ENCODE peak calls at places on chromosome 13, in four cellular contexts. W, N, L and A are unnamed samples.
A peak's percentile ranks its signal among the peaks of the same experiment; 100 is the strongest.

GRCh38 chr13:113187263-113187669 is 21.2 kb downstream of the PCID2 start:
- DNase-seq in W (peak; percentile 93), N (peak; percentile 96), L (peak; percentile 99), A (no peak)

GRCh38 chr13:34037636-34038325 is 219.8 kb downstream of the RFC3 start:
- DNase-seq in W (no peak), N (no peak), L (no peak), A (peak; percentile 8)

GRCh38 chr13:113138792-113139551 is 16.4 kb downstream of the F10 start:
- DNase-seq in W (no peak), N (no peak), L (no peak), A (no peak)

GRCh38 chr13:30792257-30793000 is 57.1 kb downstream of the ALOX5AP start:
- DNase-seq in W (peak; percentile 97), N (peak; percentile 69), L (peak; percentile 95), A (no peak)

GRCh38 chr13:101916108-101916757 is 463.8 kb downstream of the ITGBL1 start:
- DNase-seq in W (no peak), N (no peak), L (peak; percentile 26), A (no peak)

GRCh38 chr13:50208826-50209335 is 193.6 kb downstream of the KCNRG start:
- DNase-seq in W (peak; percentile 82), N (peak; percentile 52), L (peak; percentile 45), A (no peak)

GRCh38 chr13:34025746-34026145 is 207.8 kb downstream of the RFC3 start:
- DNase-seq in W (peak; percentile 57), N (no peak), L (peak; percentile 53), A (no peak)

GRCh38 chr13:28659611-28659970 is 661 bp downstream of the POMP start:
- DNase-seq in W (peak; percentile 29), N (no peak), L (peak; percentile 57), A (no peak)

GRCh38 chr13:33145667-33146066 is 129.4 kb downstream of the KL start:
- DNase-seq in W (no peak), N (no peak), L (no peak), A (no peak)

GRCh38 chr13:37869756-37870488 is at the start of gene TRPC4:
- DNase-seq in W (peak; percentile 46), N (no peak), L (peak; percentile 75), A (no peak)

GRCh38 chr13:96141032-96141431 is 51.1 kb downstream of the HS6ST3 start:
- DNase-seq in W (peak; percentile 9), N (peak; percentile 2), L (peak; percentile 61), A (no peak)

GRCh38 chr13:46010148-46010547 is 42.4 kb downstream of the ZC3H13 start:
- DNase-seq in W (no peak), N (no peak), L (peak; percentile 11), A (no peak)

GRCh38 chr13:112355274-112355843 is 20.8 kb upstream of the SPACA7 start:
- DNase-seq in W (no peak), N (no peak), L (no peak), A (no peak)

GRCh38 chr13:38804536-38804935 is 117.7 kb downstream of the FREM2 start:
- DNase-seq in W (peak; percentile 23), N (no peak), L (peak; percentile 53), A (no peak)

DNA sequence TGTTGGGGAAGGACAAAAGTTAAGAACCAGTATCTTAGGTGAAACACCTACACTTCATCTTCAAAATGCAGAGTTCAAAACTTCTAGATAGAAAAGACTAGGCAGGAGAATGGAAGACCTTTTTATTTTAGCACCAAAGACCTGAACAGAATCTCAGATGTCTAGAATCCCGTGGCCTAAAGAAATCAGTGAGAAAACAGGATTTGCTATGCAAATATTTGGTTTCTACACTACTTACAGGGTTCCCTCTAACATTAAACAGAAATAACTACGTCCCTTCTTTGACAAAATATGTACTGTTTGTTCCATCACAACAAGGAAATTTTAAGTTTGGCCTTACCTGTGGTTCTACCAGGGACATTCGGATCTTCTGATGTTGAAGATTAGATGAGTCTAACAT is 21.5 kb downstream of the DIS3 start:
- DNase-seq in W (no peak), N (no peak), L (no peak), A (no peak)
- H3K4me3 ChIP-seq in W (no peak overlapping the region), N (no peak overlapping the region), L (no peak overlapping the region), A (no peak overlapping the region)

GRCh38 chr13:48680756-48681392 is 27.1 kb downstream of the CYSLTR2 start:
- DNase-seq in W (no peak), N (no peak), L (no peak), A (no peak)

GRCh38 chr13:48682452-48682851 is 28.7 kb downstream of the CYSLTR2 start:
- DNase-seq in W (no peak), N (no peak), L (no peak), A (no peak)

GRCh38 chr13:48675247-48675646 is 21.5 kb downstream of the CYSLTR2 start:
- DNase-seq in W (no peak), N (no peak), L (no peak), A (no peak)

GRCh38 chr13:48678316-48678715 is 24.6 kb downstream of the CYSLTR2 start:
- DNase-seq in W (no peak), N (no peak), L (no peak), A (no peak)

GRCh38 chr13:48679941-48680630 is 26.4 kb downstream of the CYSLTR2 start:
- DNase-seq in W (no peak), N (no peak), L (no peak), A (no peak)
- TF ChIP-seq CTCF in W (no peak), N (no peak), L (no peak), A (no peak)

DNA sequence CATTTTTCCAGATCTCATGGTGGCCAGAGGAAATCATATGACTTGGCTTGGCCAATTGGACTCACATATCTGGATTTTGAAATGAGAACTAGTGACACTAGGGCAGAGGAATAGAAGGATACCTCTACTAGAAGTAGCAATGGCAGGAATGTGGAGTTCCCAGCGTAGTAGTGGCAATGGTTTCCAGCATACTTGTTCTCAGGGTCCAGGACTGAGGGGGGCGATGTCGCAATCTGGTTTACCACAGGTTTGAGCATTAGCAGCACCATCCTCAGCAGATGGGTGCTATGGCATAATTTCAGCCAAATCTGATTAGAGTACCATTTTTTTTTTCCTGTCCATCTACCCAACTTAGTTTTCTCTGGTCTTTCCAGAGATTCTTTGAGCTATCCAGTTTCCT is 8.1 kb upstream of the SLITRK1 start:
- DNase-seq in W (no peak), N (no peak), L (no peak), A (no peak)
- H3K4me3 ChIP-seq in W (no peak overlapping the region), N (no peak overlapping the region), L (no peak overlapping the region), A (no peak overlapping the region)

GRCh38 chr13:99608345-99608744 is 107.1 kb downstream of the TM9SF2 start:
- DNase-seq in W (no peak), N (no peak), L (no peak), A (no peak)

GRCh38 chr13:99605417-99606321 is 104.4 kb downstream of the TM9SF2 start:
- DNase-seq in W (no peak), N (no peak), L (peak; percentile 45), A (peak; percentile 29)

GRCh38 chr13:99614465-99614885 is 113.2 kb downstream of the TM9SF2 start:
- DNase-seq in W (no peak), N (no peak), L (peak; percentile 91), A (no peak)

GRCh38 chr13:99606322-99607089 is 105.2 kb downstream of the TM9SF2 start:
- DNase-seq in W (peak; percentile 50), N (no peak), L (peak; percentile 88), A (peak; percentile 42)

DNA sequence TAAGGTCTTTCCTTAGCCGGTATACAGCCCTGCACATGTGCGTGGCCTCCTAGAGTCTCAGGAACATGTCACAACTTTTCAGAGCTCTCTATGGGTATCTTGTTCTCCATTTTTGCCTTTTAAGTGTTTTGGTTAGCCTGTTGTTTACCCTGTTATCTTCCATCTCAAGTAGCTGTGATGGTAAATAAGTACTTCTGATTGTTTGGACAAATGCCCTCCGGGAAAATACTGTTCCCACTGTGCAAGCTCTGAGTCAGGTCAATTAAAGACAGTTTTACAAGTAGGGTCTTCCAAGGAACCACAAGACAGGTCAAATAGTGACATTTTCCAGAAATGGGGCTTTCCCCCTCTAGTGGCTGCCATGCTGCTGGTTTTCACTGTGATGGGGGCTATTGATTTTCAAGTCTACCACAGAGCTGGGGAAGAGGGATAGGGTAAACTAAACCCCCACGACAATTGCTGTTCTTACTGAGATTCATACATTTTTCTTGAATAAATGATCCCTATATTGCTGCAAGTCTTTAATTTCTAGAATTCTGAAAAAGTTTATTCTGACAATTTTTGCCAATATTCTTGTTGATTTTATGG is 109.5 kb downstream of the TM9SF2 start:
- DNase-seq in W (no peak), N (no peak), L (peak; percentile 50), A (no peak)
- TF ChIP-seq CTCF in W (peak; percentile 30), N (no peak), L (no peak), A (no peak)

DNA sequence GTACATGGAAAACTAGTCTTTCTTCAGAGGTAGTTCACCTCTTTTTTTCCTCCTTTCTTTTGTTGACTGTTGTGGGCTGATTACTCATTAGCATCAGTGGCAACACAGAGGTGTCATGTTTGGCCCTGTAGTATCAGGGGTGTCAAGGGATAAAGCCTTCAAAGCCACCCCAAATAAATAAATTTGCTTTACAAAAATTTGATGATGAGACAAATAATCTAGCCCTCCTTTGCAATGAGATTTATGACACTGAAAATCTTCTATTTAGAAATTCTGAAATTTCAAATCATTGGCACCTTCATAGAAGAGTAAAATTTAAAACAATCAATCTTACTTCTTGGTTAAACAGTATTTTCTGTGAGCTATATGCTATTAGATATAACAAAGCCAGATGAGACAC is 1.9 kb downstream of the LACC1 start:
- DNase-seq in W (no peak), N (no peak), L (peak; percentile 7), A (no peak)
- H3K4me3 ChIP-seq in W (no peak overlapping the region), N (no peak overlapping the region), L (no peak overlapping the region), A (no peak overlapping the region)